ENCODE peak calls at places on chromosomes 3 and 15, in seven cellular contexts. Q is A549; V is AG09309; A is neural progenitor cell; O is astrocyte of the spinal cord; G is right lobe of liver; J is CD8-positive, alpha-beta T cell. Z is an unnamed sample.

GRCh38 chr3:47456984-47457383 is 18.8 kb downstream of the SCAP start:
- DNase-seq in Q (no peak), G (no peak), J (no peak), V (no peak), A (no peak), O (no peak), Z (no peak)

GRCh38 chr3:193948459-193948858 is 187.5 kb upstream of the HES1 start:
- DNase-seq in O (no peak), Q (no peak), J (no peak), A (no peak), G (no peak), V (no peak), Z (no peak)

GRCh38 chr3:129611446-129611800 is 4.9 kb upstream of the PLXND1 start:
- DNase-seq in V (no peak), O (no peak), J (no peak), A (no peak), Q (no peak), G (no peak), Z (peak; percentile 66)

GRCh38 chr3:130316164-130316563 is 29.3 kb upstream of the COL6A5 start:
- DNase-seq in V (no peak), J (no peak), A (no peak), Q (no peak), O (peak; percentile 39), G (no peak), Z (no peak)

GRCh38 chr15:78060232-78060631 is 17.3 kb downstream of the TBC1D2B start:
- DNase-seq in J (no peak), G (no peak), A (no peak), Q (no peak), O (no peak), V (no peak), Z (no peak)

GRCh38 chr3:87503901-87504498 is 227.6 kb upstream of the POU1F1 start:
- DNase-seq in V (peak; percentile 46), O (peak; percentile 80), A (peak; percentile 75), G (no peak), J (no peak), Q (peak; percentile 68), Z (no peak)

GRCh38 chr15:39580630-39581500 is at the start of gene THBS1:
- DNase-seq in A (peak; percentile 95), Q (peak; percentile 57), J (peak; percentile 24), O (peak; percentile 95), V (peak; percentile 94), G (peak; percentile 76), Z (peak; percentile 98)

GRCh38 chr15:59306520-59307163 is 66.0 kb downstream of the MYO1E start:
- DNase-seq in J (no peak), G (no peak), A (no peak), V (peak; percentile 27), Q (no peak), O (peak; percentile 39), Z (no peak)

GRCh38 chr3:178646205-178646604 is 110.0 kb downstream of the KCNMB2 start:
- DNase-seq in V (no peak), J (no peak), A (no peak), G (no peak), O (no peak), Q (no peak), Z (no peak)

GRCh38 chr3:59791774-59792308 is 742.0 kb upstream of the CFAP20DC start:
- DNase-seq in J (no peak), A (no peak), O (no peak), V (no peak), G (no peak), Q (no peak), Z (no peak)

GRCh38 chr15:78317145-78317836 is 17.9 kb upstream of the SKIC8 start:
- DNase-seq in V (no peak), O (no peak), A (no peak), Q (no peak), J (no peak), G (no peak), Z (peak; percentile 32)

GRCh38 chr3:168878655-168879054 is 782.9 kb upstream of the GOLIM4 start:
- DNase-seq in J (no peak), O (peak; percentile 54), V (no peak), A (no peak), G (no peak), Q (no peak), Z (no peak)

GRCh38 chr3:121976727-121977126 is 45.3 kb downstream of the ILDR1 start:
- DNase-seq in J (no peak), O (no peak), A (no peak), Q (no peak), V (no peak), G (no peak), Z (no peak)

GRCh38 chr3:4314688-4315087 is 11.5 kb downstream of the SETMAR start:
- DNase-seq in V (no peak), A (no peak), Q (no peak), J (no peak), O (no peak), G (no peak), Z (no peak)

GRCh38 chr3:196666001-196666867 is 26.7 kb downstream of the NRROS start:
- DNase-seq in O (peak; percentile 68), Q (no peak), A (peak; percentile 95), G (no peak), J (no peak), V (no peak), Z (peak; percentile 21)

GRCh38 chr3:27827041-27827440 is 104.9 kb upstream of the EOMES start:
- DNase-seq in V (no peak), A (no peak), G (no peak), O (no peak), J (no peak), Q (no peak), Z (no peak)

GRCh38 chr3:8069471-8069870 is 432.2 kb upstream of the LMCD1 start:
- DNase-seq in O (peak; percentile 8), Q (no peak), J (no peak), A (peak; percentile 3), V (no peak), G (no peak), Z (no peak)

GRCh38 chr15:35595656-35596055 is 49.7 kb upstream of the DPH6 start:
- DNase-seq in A (no peak), Q (no peak), J (no peak), G (no peak), V (no peak), O (no peak), Z (no peak)

GRCh38 chr3:8869613-8870012 is 93.7 kb downstream of the RAD18 start:
- DNase-seq in J (no peak), G (no peak), Q (peak; percentile 83), V (peak; percentile 82), O (peak; percentile 94), A (no peak), Z (no peak)

GRCh38 chr3:56219894-56220805 is 248.1 kb downstream of the ERC2 start:
- DNase-seq in G (no peak), A (no peak), J (no peak), Q (no peak), O (no peak), V (no peak), Z (no peak)

GRCh38 chr3:151318313-151318712 is 1.7 kb upstream of the GPR87 start:
- DNase-seq in A (no peak), J (no peak), G (no peak), V (no peak), O (no peak), Q (no peak), Z (no peak)

GRCh38 chr15:87518957-87519356 is 737.6 kb downstream of the NTRK3 start:
- DNase-seq in Q (no peak), O (no peak), V (no peak), G (no peak), A (no peak), J (no peak), Z (no peak)

GRCh38 chr15:31303434-31304073 is 23.1 kb upstream of the KLF13 start:
- DNase-seq in V (no peak), A (peak; percentile 57), J (no peak), G (peak; percentile 77), O (no peak), Q (no peak), Z (peak; percentile 75)

GRCh38 chr15:69170597-69170996 is 10.2 kb downstream of the GLCE start:
- DNase-seq in O (no peak), V (no peak), A (no peak), G (no peak), J (no peak), Q (no peak), Z (no peak)

GRCh38 chr15:85615930-85616329 is 178.8 kb downstream of the KLHL25 start:
- DNase-seq in G (no peak), Q (peak; percentile 50), A (peak; percentile 60), J (peak; percentile 32), V (no peak), O (peak; percentile 59), Z (no peak)
- H3K4me3 ChIP-seq in G (no peak overlapping the region), Q (no peak overlapping the region), A (no peak overlapping the region), J (no peak overlapping the region), V (no peak overlapping the region), O (no peak overlapping the region), Z (no peak overlapping the region)

DNA sequence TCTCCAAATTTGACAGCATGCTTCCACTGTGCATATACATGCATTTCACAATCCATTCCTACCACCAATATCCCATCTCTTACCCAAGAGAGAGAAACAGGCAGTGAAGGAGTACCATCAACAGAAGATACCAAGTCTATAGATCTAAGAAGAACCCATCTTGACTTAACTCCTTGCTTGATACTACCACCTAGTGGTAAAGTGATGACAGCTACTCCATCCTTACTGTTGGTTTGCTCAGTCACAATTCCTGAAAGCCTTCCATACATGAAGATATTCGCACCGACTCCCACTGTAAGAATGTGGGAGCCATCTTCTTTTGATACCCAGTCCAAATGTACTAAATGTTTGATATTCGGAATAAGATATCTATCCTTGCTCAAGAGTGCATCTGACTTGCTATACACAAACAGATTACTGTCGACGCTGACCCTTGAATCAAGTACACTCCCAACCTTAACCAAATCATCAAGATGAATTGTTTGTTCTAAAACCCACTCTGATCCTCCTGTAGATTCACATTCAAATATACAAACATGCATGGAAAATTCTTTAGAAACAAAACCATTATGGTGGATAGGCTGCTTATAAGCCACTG is 123.1 kb downstream of the DMXL2 start:
- DNase-seq in V (peak; percentile 3), G (no peak), A (peak; percentile 49), O (peak; percentile 48), Q (peak; percentile 54), J (no peak), Z (no peak)
- TF ChIP-seq CTCF in V (peak; percentile 68), G (peak; percentile 63), A (peak; percentile 68), O (peak; percentile 64), Q (peak; percentile 62), J (no peak), Z (peak; percentile 24)

GRCh38 chr3:42161050-42161935 is 70.1 kb downstream of the TRAK1 start:
- DNase-seq in O (peak; percentile 51), J (no peak), Q (no peak), G (no peak), A (no peak), V (no peak), Z (no peak)
- H3K4me3 ChIP-seq in O (no peak overlapping the region), J (no peak overlapping the region), Q (peak overlapping the region; percentile 42), G (no peak overlapping the region), A (peak overlapping the region; percentile 62), V (no peak overlapping the region), Z (no peak overlapping the region)

GRCh38 chr3:53939081-53939582 is 47.5 kb upstream of the SELENOK start:
- DNase-seq in J (no peak), A (peak; percentile 79), G (no peak), V (no peak), O (no peak), Q (no peak), Z (no peak)

GRCh38 chr3:53944019-53944418 is 52.4 kb upstream of the SELENOK start:
- DNase-seq in J (no peak), O (no peak), A (no peak), G (no peak), Q (no peak), V (no peak), Z (no peak)

GRCh38 chr3:53940651-53941050 is 49.0 kb upstream of the SELENOK start:
- DNase-seq in G (no peak), O (no peak), V (no peak), J (no peak), A (no peak), Q (no peak), Z (no peak)

GRCh38 chr3:53941174-53941573 is 49.5 kb upstream of the SELENOK start:
- DNase-seq in G (no peak), J (no peak), Q (no peak), V (no peak), O (peak; percentile 7), A (no peak), Z (no peak)

GRCh38 chr3:53941945-53942344 is 50.3 kb upstream of the SELENOK start:
- DNase-seq in Q (no peak), A (peak; percentile 9), O (no peak), J (no peak), V (no peak), G (no peak), Z (no peak)
- TF ChIP-seq CTCF in Q (no peak), A (peak; percentile 43), O (no peak), J (no peak), V (no peak), G (no peak), Z (no peak)